ENCODE peak calls at places on chromosomes 13 and 19, in seven cellular contexts. M is mammary epithelial cell, I is sigmoid colon, A is adrenal gland, F is AG04450, S is Panc1, X is choroid plexus epithelial cell. O is an unnamed sample.

GRCh38 chr13:62678039-62678438 is 1262.4 kb upstream of the PCDH20 start:
- DNase-seq in M (no peak), I (no peak), A (no peak), F (no peak), S (no peak), X (peak; percentile 8), O (no peak)

GRCh38 chr19:52963229-52963760 is 614 bp upstream of the ZNF816 start:
- DNase-seq in M (no peak), I (peak; percentile 69), A (peak; percentile 27), F (no peak), S (no peak), X (no peak), O (peak; percentile 83)

GRCh38 chr19:10828981-10829821 is 6.8 kb downstream of the TMED1 start:
- DNase-seq in M (no peak), I (no peak), A (peak; percentile 11), F (no peak), S (no peak), X (no peak), O (no peak)

GRCh38 chr13:112685856-112686255 is 4.0 kb upstream of the ATP11A start:
- DNase-seq in M (no peak), I (no peak), A (peak; percentile 8), F (no peak), S (no peak), X (no peak), O (no peak)

GRCh38 chr13:66468656-66469055 is 761.5 kb downstream of the PCDH9 start:
- DNase-seq in M (no peak), I (no peak), A (no peak), F (no peak), S (no peak), X (no peak), O (no peak)

GRCh38 chr19:41376241-41376997 is at the start of gene TMEM91:
- DNase-seq in M (peak; percentile 53), I (peak; percentile 76), A (no peak), F (no peak), S (no peak), X (peak; percentile 40), O (no peak)

GRCh38 chr13:105342421-105342820 is 1193.0 kb downstream of the EFNB2 start:
- DNase-seq in M (no peak), I (no peak), A (no peak), F (no peak), S (no peak), X (no peak), O (no peak)

GRCh38 chr19:52114691-52115090 is 19.1 kb upstream of the ZNF841 start:
- DNase-seq in M (no peak), I (no peak), A (no peak), F (no peak), S (no peak), X (no peak), O (no peak)

GRCh38 chr13:37481005-37481857 is 117.3 kb downstream of the POSTN start:
- DNase-seq in M (peak; percentile 46), I (no peak), A (no peak), F (no peak), S (no peak), X (peak; percentile 52), O (no peak)

GRCh38 chr13:76049397-76049746 is 413.2 kb downstream of the LMO7 start:
- DNase-seq in M (no peak), I (no peak), A (no peak), F (no peak), S (no peak), X (no peak), O (no peak)

GRCh38 chr13:110308377-110309158 is 1.5 kb downstream of the COL4A2 start:
- DNase-seq in M (peak; percentile 67), I (peak; percentile 85), A (peak; percentile 11), F (no peak), S (no peak), X (peak; percentile 68), O (no peak)

GRCh38 chr19:48836089-48837017 is at the start of gene HSD17B14:
- DNase-seq in M (no peak), I (peak; percentile 83), A (peak; percentile 60), F (no peak), S (no peak), X (peak; percentile 71), O (no peak)

GRCh38 chr19:45967246-45967645 is 6.4 kb downstream of the NOVA2 start:
- DNase-seq in M (no peak), I (no peak), A (no peak), F (no peak), S (no peak), X (no peak), O (no peak)

GRCh38 chr19:18099623-18099995 is 2.0 kb downstream of the MAST3 start:
- DNase-seq in M (no peak), I (no peak), A (no peak), F (no peak), S (no peak), X (no peak), O (no peak)
- H3K4me3 ChIP-seq in M (no peak overlapping the region), I (no peak overlapping the region), A (no peak overlapping the region), F (no peak overlapping the region), S (no peak overlapping the region), X (no peak overlapping the region), O (no peak overlapping the region)

DNA sequence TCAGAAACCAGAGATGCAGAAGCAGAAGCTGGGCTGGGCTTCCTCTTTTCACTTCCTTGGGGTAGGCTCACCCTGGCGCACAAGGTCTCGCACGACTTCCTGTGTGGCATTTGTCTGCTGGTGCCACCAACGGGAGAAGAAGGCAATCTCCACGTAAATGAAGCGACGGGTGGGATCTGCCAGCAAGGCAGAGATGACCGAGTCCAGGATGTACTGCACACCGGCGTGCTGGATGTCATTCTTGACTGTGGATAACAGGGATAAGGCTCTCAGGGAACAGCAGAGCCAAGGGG is 1.3 kb downstream of the MAN2B1 start:
- DNase-seq in M (no peak), I (no peak), A (peak; percentile 68), F (no peak), S (no peak), X (no peak), O (no peak)
- H3K4me3 ChIP-seq in M (no peak overlapping the region), I (peak overlapping the region; percentile 62), A (peak overlapping the region; percentile 80), F (no peak overlapping the region), S (no peak overlapping the region), X (no peak overlapping the region), O (no peak overlapping the region)

DNA sequence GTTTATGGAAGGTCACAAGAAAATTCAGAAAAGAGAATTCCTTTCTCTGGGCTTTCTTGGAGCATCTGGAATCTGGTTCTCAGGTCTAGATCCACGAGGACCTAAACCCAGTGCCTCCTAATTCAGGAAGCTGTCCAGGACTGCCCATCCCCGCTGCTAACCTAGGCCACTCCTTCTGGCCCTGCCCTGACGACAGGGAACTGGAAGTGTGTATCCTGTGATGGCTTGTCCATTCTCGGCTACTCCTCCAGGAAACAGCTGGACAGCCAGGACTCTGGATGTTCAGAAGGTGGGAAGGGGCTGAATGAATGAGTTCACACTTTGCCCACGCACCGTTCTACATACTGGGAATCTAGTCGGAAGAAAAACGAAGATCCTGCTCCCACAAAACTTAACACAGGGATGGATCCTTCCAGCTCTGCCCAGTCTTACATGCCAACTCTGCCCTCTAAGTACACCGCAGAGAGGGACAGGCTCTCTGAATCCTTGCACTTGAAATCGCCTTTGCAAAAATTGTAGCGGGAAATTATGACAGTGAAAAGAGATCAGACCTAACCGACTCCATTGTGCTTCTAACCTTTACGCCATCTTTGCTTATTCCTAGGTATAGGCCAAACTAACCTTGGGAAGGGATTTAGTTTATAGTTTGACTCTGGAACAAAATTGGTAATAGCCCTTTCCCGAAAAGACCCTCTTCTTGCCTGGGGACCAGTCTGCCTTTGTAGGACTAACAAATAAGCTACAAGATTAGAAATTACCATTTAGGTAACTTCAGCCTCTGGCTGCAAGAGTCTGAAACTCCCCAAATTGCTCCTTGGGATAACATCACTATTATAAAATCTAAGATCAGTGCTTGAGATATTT is 1.8 kb downstream of the LSM4 start:
- DNase-seq in M (no peak), I (no peak), A (no peak), F (no peak), S (no peak), X (no peak), O (no peak)
- H3K4me3 ChIP-seq in M (no peak overlapping the region), I (no peak overlapping the region), A (no peak overlapping the region), F (no peak overlapping the region), S (no peak overlapping the region), X (no peak overlapping the region), O (no peak overlapping the region)

GRCh38 chr19:5293607-5294089 is 47.0 kb downstream of the PTPRS start:
- DNase-seq in M (no peak), I (peak; percentile 79), A (peak; percentile 37), F (no peak), S (no peak), X (peak; percentile 33), O (no peak)
- H3K4me3 ChIP-seq in M (peak overlapping the region; percentile 62), I (peak overlapping the region; percentile 94), A (peak overlapping the region; percentile 95), F (peak overlapping the region; percentile 77), S (peak overlapping the region; percentile 62), X (peak overlapping the region; percentile 72), O (peak overlapping the region; percentile 73)

GRCh38 chr19:1283917-1284292 is 1.8 kb upstream of the EFNA2 start:
- DNase-seq in M (no peak), I (no peak), A (no peak), F (no peak), S (no peak), X (no peak), O (no peak)
- H3K4me3 ChIP-seq in M (no peak overlapping the region), I (no peak overlapping the region), A (no peak overlapping the region), F (no peak overlapping the region), S (no peak overlapping the region), X (no peak overlapping the region), O (no peak overlapping the region)

GRCh38 chr13:98328511-98328910 is 151.4 kb upstream of the RNF113B start:
- DNase-seq in M (no peak), I (no peak), A (no peak), F (no peak), S (no peak), X (no peak), O (no peak)

GRCh38 chr13:98327326-98328314 is 150.6 kb upstream of the RNF113B start:
- DNase-seq in M (no peak), I (no peak), A (no peak), F (peak; percentile 18), S (no peak), X (peak; percentile 85), O (no peak)

GRCh38 chr13:98325724-98326123 is 148.7 kb upstream of the RNF113B start:
- DNase-seq in M (no peak), I (no peak), A (no peak), F (no peak), S (no peak), X (no peak), O (no peak)

GRCh38 chr13:98324105-98324504 is 147.0 kb upstream of the RNF113B start:
- DNase-seq in M (no peak), I (no peak), A (no peak), F (no peak), S (no peak), X (peak; percentile 86), O (no peak)

DNA sequence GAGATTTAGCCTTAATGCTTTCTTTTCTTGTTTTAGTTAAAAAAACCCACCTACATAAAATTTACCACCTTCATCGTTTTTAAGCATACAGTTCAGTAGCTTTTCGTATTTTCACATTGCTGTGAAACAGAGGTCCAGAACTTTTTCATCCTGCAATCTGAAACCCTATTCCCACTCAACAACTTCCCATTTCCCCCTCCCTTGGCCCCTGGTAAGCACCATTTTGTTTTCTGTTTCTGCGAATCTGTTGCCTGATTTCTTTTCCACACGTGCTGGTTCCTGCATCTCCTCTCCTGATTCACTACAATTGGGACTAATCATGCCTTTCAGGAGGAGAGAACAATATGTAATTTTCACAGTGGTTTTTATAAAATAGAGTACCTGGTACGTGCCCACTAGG is 149.2 kb upstream of the RNF113B start:
- DNase-seq in M (no peak), I (no peak), A (no peak), F (no peak), S (no peak), X (no peak), O (no peak)
- H3K4me3 ChIP-seq in M (no peak overlapping the region), I (no peak overlapping the region), A (no peak overlapping the region), F (no peak overlapping the region), S (no peak overlapping the region), X (no peak overlapping the region), O (no peak overlapping the region)